ENCODE peak calls at places on chromosomes 12 and 14, in six cellular contexts. One of them, this sample, is unnamed.

GRCh38 chr14:45249847-45250575 is 3.0 kb downstream of the MIS18BP1 start:
- DNase-seq in astrocyte of the spinal cord: peak
- DNase-seq in globus pallidus: peak
- DNase-seq in GM04503: peak
- DNase-seq in AG04450: peak
- DNase-seq in naive thymus-derived CD4-positive, alpha-beta T cell: no peak
- DNase-seq in this sample: peak

GRCh38 chr12:44616385-44616784 is 259.7 kb downstream of the NELL2 start:
- DNase-seq in astrocyte of the spinal cord: peak
- DNase-seq in globus pallidus: no peak
- DNase-seq in GM04503: no peak
- DNase-seq in AG04450: no peak
- DNase-seq in naive thymus-derived CD4-positive, alpha-beta T cell: no peak
- DNase-seq in this sample: no peak

GRCh38 chr14:91062600-91062999 is 2.2 kb upstream of the RPS6KA5 start:
- DNase-seq in astrocyte of the spinal cord: no peak
- DNase-seq in globus pallidus: no peak
- DNase-seq in GM04503: no peak
- DNase-seq in AG04450: no peak
- DNase-seq in naive thymus-derived CD4-positive, alpha-beta T cell: no peak
- DNase-seq in this sample: no peak

GRCh38 chr12:26523708-26524150 is 309.3 kb downstream of the ITPR2 start:
- DNase-seq in astrocyte of the spinal cord: peak
- DNase-seq in globus pallidus: peak
- DNase-seq in GM04503: peak
- DNase-seq in AG04450: peak
- DNase-seq in naive thymus-derived CD4-positive, alpha-beta T cell: no peak
- DNase-seq in this sample: no peak

GRCh38 chr14:28785096-28785952 is 18.7 kb downstream of the FOXG1 start:
- DNase-seq in astrocyte of the spinal cord: no peak
- DNase-seq in globus pallidus: no peak
- DNase-seq in GM04503: no peak
- DNase-seq in AG04450: no peak
- DNase-seq in naive thymus-derived CD4-positive, alpha-beta T cell: no peak
- DNase-seq in this sample: no peak

GRCh38 chr12:92147491-92147890 is 1.8 kb upstream of the BTG1 start:
- DNase-seq in astrocyte of the spinal cord: no peak
- DNase-seq in globus pallidus: no peak
- DNase-seq in GM04503: no peak
- DNase-seq in AG04450: no peak
- DNase-seq in naive thymus-derived CD4-positive, alpha-beta T cell: no peak
- DNase-seq in this sample: no peak

GRCh38 chr14:86540636-86541247 is 1010.8 kb downstream of the FLRT2 start:
- DNase-seq in astrocyte of the spinal cord: no peak
- DNase-seq in globus pallidus: no peak
- DNase-seq in GM04503: no peak
- DNase-seq in AG04450: no peak
- DNase-seq in naive thymus-derived CD4-positive, alpha-beta T cell: no peak
- DNase-seq in this sample: no peak

GRCh38 chr12:57005980-57006808 is at the start of gene ZBTB39:
- DNase-seq in astrocyte of the spinal cord: peak
- DNase-seq in globus pallidus: peak
- DNase-seq in GM04503: no peak
- DNase-seq in AG04450: no peak
- DNase-seq in naive thymus-derived CD4-positive, alpha-beta T cell: peak
- DNase-seq in this sample: peak

GRCh38 chr12:52044284-52044983 is 6.8 kb upstream of the NR4A1 start:
- DNase-seq in astrocyte of the spinal cord: peak
- DNase-seq in globus pallidus: peak
- DNase-seq in GM04503: peak
- DNase-seq in AG04450: no peak
- DNase-seq in naive thymus-derived CD4-positive, alpha-beta T cell: no peak
- DNase-seq in this sample: no peak

GRCh38 chr12:78871566-78871965 is 7.0 kb downstream of the SYT1 start:
- DNase-seq in astrocyte of the spinal cord: no peak
- DNase-seq in globus pallidus: no peak
- DNase-seq in GM04503: no peak
- DNase-seq in AG04450: no peak
- DNase-seq in naive thymus-derived CD4-positive, alpha-beta T cell: no peak
- DNase-seq in this sample: no peak

GRCh38 chr14:104192883-104193245 is 54.5 kb downstream of the KIF26A start:
- DNase-seq in astrocyte of the spinal cord: no peak
- DNase-seq in globus pallidus: no peak
- DNase-seq in GM04503: no peak
- DNase-seq in AG04450: no peak
- DNase-seq in naive thymus-derived CD4-positive, alpha-beta T cell: no peak
- DNase-seq in this sample: no peak

GRCh38 chr14:93686313-93686712 is 102.0 kb downstream of the PRIMA1 start:
- DNase-seq in astrocyte of the spinal cord: no peak
- DNase-seq in globus pallidus: no peak
- DNase-seq in GM04503: no peak
- DNase-seq in AG04450: no peak
- DNase-seq in naive thymus-derived CD4-positive, alpha-beta T cell: no peak
- DNase-seq in this sample: no peak

GRCh38 chr14:41604793-41605534 is 1.7 kb upstream of the LRFN5 start:
- DNase-seq in astrocyte of the spinal cord: peak
- DNase-seq in globus pallidus: peak
- DNase-seq in GM04503: no peak
- DNase-seq in AG04450: peak
- DNase-seq in naive thymus-derived CD4-positive, alpha-beta T cell: no peak
- DNase-seq in this sample: no peak

GRCh38 chr14:29712586-29712985 is 215.1 kb downstream of the PRKD1 start:
- DNase-seq in astrocyte of the spinal cord: no peak
- DNase-seq in globus pallidus: no peak
- DNase-seq in GM04503: no peak
- DNase-seq in AG04450: no peak
- DNase-seq in naive thymus-derived CD4-positive, alpha-beta T cell: no peak
- DNase-seq in this sample: no peak

This sample was measured in Kasumi-1.